ENCODE peak calls at places on chromosomes 4 and X, in eight cellular contexts. D is progenitor cell of endocrine pancreas, E is astrocyte of the spinal cord, I is astrocyte, O is pancreas, R is Caco-2, L is brain microvascular endothelial cell, V is ascending aorta. H is an unnamed sample.

GRCh38 chr4:75950416-75950815 is 9.6 kb upstream of the NAAA start:
- DNase-seq in D (no peak), V (no peak), L (no peak), E (no peak), R (no peak), O (no peak), I (no peak), H (no peak)

GRCh38 chrX:17031827-17032226 is 85.4 kb downstream of the REPS2 start:
- DNase-seq in R (no peak), E (no peak), D (no peak), L (no peak), V (no peak), O (no peak), I (no peak), H (no peak)

GRCh38 chr4:23878912-23879732 is 10.7 kb downstream of the PPARGC1A start:
- DNase-seq in E (peak), V (no peak), O (no peak), I (peak), R (no peak), L (no peak), D (no peak), H (no peak)

GRCh38 chr4:173405840-173406606 is 7.1 kb upstream of the SCRG1 start:
- DNase-seq in L (no peak), V (no peak), D (no peak), I (no peak), O (no peak), R (no peak), E (no peak), H (peak)

GRCh38 chr4:73868206-73869129 is 725 bp upstream of the CXCL1 start:
- DNase-seq in L (no peak), E (peak), D (no peak), I (no peak), V (no peak), R (no peak), O (no peak), H (no peak)

GRCh38 chr4:122914938-122915337 is 7.5 kb downstream of the NUDT6 start:
- DNase-seq in L (peak), V (no peak), R (no peak), E (peak), I (peak), D (no peak), O (no peak), H (no peak)

GRCh38 chr4:101288365-101289145 is 58.8 kb downstream of the PPP3CA start:
- DNase-seq in V (no peak), E (no peak), D (no peak), R (no peak), O (no peak), I (peak), L (no peak), H (no peak)

GRCh38 chr4:64883087-64883926 is 474.1 kb upstream of the TECRL start:
- DNase-seq in V (no peak), L (no peak), D (no peak), E (no peak), I (no peak), O (no peak), R (no peak), H (no peak)

GRCh38 chr4:182245541-182246245 is 2.5 kb downstream of the TENM3 start:
- DNase-seq in I (no peak), D (no peak), R (no peak), E (no peak), O (no peak), V (no peak), L (no peak), H (no peak)

GRCh38 chr4:2462218-2462991 is 6.5 kb upstream of the RNF4 start:
- DNase-seq in V (no peak), I (peak), D (peak), R (no peak), O (peak), E (peak), L (peak), H (peak)

GRCh38 chr4:71211748-71212147 is 127.1 kb upstream of the SLC4A4 start:
- DNase-seq in E (no peak), I (peak), V (no peak), O (no peak), D (no peak), L (no peak), R (no peak), H (no peak)

GRCh38 chr4:29970626-29971025 is 749.5 kb upstream of the PCDH7 start:
- DNase-seq in V (no peak), L (no peak), I (no peak), O (no peak), E (peak), D (no peak), R (no peak), H (no peak)

GRCh38 chrX:86002076-86002896 is 45.1 kb downstream of the CHM start:
- DNase-seq in E (peak), I (peak), R (peak), O (no peak), L (peak), D (peak), V (no peak), H (peak)

GRCh38 chr4:126544276-126544675 is 1088.5 kb upstream of the INTU start:
- DNase-seq in D (no peak), I (no peak), V (no peak), O (no peak), R (no peak), E (no peak), L (no peak), H (no peak)

GRCh38 chrX:53239474-53239873 is 14.5 kb upstream of the KDM5C start:
- DNase-seq in D (no peak), R (no peak), I (no peak), E (no peak), V (no peak), O (no peak), L (no peak), H (peak)

DNA sequence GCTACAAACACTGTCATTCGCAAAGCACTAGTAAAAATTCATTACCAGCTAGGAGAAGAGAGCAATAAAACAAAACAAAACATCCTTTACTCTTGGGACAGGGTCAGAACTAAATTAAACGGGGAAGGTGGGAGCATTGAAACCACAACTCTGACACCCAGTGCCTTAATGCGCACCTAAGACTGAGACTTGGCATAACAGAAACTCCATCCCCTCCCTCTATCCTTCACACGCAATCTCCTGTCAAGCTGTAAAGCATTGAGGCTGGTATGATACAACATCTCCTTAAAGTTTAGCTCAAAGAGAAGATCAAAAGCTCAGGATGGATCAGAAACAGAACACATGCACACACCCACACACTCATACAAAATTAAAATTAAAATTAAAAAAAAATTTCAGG is 951.3 kb downstream of the STIM2 start:
- DNase-seq in D (no peak), V (no peak), O (no peak), R (no peak), I (no peak), E (no peak), L (no peak), H (no peak)
- TF ChIP-seq CTCF in D (no peak), V (no peak), O (no peak), R (no peak), I (no peak), E (no peak), L (no peak), H (no peak)

DNA sequence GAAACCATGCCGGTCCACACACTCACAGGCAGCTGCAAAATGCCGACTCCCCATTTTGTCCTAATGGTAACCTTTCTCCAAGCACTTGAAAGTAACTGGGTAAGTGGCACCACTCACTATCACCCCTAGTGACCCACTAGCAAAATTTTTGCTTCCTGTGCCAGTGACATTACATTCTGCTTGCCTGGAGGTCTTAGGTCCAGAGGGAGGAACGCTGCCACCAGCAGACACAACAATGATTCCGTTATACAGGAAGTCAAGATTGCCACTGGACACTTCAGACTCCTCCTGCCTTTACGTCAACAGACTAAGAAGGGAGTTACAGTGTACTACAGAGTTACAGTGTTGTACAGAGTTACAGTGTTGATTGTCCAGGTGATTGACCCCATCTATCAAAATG is 11.8 kb upstream of the TMEM192 start:
- DNase-seq in I (no peak), R (no peak), V (no peak), D (no peak), O (no peak), E (no peak), L (no peak), H (no peak)
- TF ChIP-seq CTCF in I (no peak), R (no peak), V (no peak), D (no peak), O (no peak), E (no peak), L (no peak), H (no peak)

GRCh38 chrX:131725001-131725654 is 181.3 kb downstream of the OR13H1 start:
- DNase-seq in D (no peak), R (no peak), L (no peak), E (no peak), I (no peak), V (no peak), O (no peak), H (no peak)

GRCh38 chrX:131724292-131724691 is 180.4 kb downstream of the OR13H1 start:
- DNase-seq in L (no peak), I (no peak), V (no peak), O (no peak), E (no peak), R (no peak), D (no peak), H (no peak)

GRCh38 chrX:131729295-131729694 is 185.4 kb downstream of the OR13H1 start:
- DNase-seq in D (no peak), L (peak), I (peak), R (no peak), E (peak), O (peak), V (peak), H (peak)

GRCh38 chrX:131727778-131728177 is 183.9 kb downstream of the OR13H1 start:
- DNase-seq in E (no peak), L (no peak), O (no peak), D (no peak), R (no peak), I (no peak), V (no peak), H (no peak)

DNA sequence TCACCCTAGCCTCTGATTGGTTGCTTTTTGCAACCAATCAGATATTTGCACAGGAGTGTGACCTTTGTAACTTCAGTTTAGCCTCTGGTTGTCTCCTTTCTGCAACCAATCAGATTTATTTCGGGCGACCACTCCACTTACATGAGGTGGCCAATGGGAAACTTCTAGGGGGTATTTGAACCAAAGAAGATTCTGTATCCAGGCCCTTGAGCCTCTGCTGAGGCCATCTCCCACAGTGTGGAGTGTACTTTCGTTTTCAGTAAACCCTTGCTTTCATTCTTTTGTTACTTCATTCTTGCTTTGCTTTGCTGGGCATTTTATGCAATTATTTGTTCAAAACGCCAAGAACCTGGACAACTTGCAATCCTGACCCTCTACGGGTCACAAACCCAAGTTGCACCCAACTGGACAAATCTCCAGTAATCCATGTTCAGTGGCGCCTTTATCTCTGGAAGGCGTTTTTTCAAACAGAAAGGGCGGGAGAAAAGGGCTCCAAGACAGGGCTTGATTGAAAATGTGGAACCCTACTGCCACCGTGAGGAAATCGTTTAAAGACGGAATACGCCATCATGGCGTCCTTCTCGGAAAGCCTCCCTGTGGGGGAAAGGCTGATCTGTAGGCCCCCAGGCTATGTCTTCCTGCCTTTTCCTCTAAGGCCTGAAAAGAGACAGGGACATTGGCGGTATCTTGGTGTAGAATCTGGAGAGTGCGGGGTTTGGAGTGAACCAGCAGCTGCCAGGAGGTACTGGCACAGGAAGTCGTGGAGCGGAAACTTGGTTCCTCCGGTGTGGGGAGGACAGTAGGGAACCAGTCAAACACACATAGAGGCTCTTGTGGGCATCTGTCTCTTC is 184.6 kb downstream of the OR13H1 start:
- DNase-seq in R (no peak), L (peak), I (peak), D (no peak), O (peak), E (peak), V (peak), H (no peak)
- TF ChIP-seq CTCF in R (no peak), L (peak), I (no peak), D (no peak), O (no peak), E (peak), V (peak), H (no peak)

GRCh38 chrX:100662153-100662552 is 18.2 kb downstream of the SRPX2 start:
- DNase-seq in R (no peak), O (no peak), D (no peak), V (no peak), E (no peak), I (no peak), L (no peak), H (no peak)

GRCh38 chrX:100663651-100664050 is 19.7 kb downstream of the SRPX2 start:
- DNase-seq in L (no peak), V (no peak), I (no peak), D (no peak), E (no peak), R (no peak), O (no peak), H (no peak)

GRCh38 chrX:100662791-100663190 is 18.8 kb downstream of the SRPX2 start:
- DNase-seq in O (no peak), R (no peak), V (no peak), D (no peak), L (no peak), I (no peak), E (no peak), H (no peak)

GRCh38 chrX:100658936-100659335 is 14.9 kb downstream of the SRPX2 start:
- DNase-seq in R (no peak), D (no peak), L (no peak), E (no peak), O (no peak), I (no peak), V (no peak), H (no peak)

GRCh38 chrX:100659431-100660137 is 15.6 kb downstream of the SRPX2 start:
- DNase-seq in L (no peak), O (no peak), E (no peak), V (no peak), I (no peak), D (no peak), R (no peak), H (no peak)
- TF ChIP-seq CTCF in L (no peak), O (no peak), E (no peak), V (no peak), I (no peak), D (no peak), R (no peak), H (no peak)

GRCh38 chr4:108492816-108493595 is 127.4 kb upstream of the RPL34 start:
- DNase-seq in V (no peak), R (no peak), D (peak), L (peak), E (peak), I (peak), O (no peak), H (no peak)
- TF ChIP-seq CTCF in V (no peak), R (peak), D (peak), L (peak), E (peak), I (peak), O (no peak), H (no peak)

DNA sequence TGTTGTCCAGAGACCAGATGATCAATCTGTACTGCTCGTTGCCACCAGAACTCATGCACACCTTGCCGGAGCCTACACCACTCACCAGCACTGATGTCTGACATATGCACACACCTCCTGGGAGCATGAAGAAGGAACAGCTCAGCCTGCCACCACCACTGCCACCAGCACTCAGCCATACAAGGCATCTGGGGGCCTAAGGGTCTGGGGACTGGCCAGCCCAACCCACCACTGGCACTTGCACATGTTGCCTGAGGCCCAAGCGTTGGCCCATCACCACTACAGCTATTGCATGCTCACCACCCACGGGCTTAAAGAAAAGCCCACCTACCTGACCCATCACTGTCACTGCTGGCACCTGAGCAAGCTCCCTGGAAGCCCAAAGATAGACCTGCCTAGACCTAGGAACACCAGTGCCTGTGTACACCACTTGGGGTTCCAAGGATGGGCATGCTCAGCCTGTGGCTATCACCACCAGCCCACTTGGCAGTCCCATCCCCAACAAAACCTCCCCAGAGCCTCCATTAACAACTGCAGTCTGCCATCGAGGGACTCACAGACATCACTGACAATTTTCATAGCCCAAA is 174.3 kb upstream of the GRID2 start:
- DNase-seq in O (no peak), R (no peak), L (no peak), I (no peak), V (no peak), D (no peak), E (no peak), H (no peak)
- TF ChIP-seq CTCF in O (no peak), R (no peak), L (no peak), I (no peak), V (no peak), D (no peak), E (no peak), H (no peak)

H was measured in GM10248.